ENCODE peak calls at places on chromosomes 2 and 18, in four cellular contexts. O, Z, N and S are unnamed samples.

GRCh38 chr2:230512955-230513748 is 97.2 kb downstream of the SP100 start:
- DNase-seq in Z (no peak), O (no peak), N (peak; percentile 59), S (no peak)

GRCh38 chr2:48126180-48126579 is 219.9 kb upstream of the FBXO11 start:
- DNase-seq in Z (no peak), N (no peak), O (no peak), S (no peak)

GRCh38 chr2:19138264-19138825 is 220.1 kb downstream of the OSR1 start:
- DNase-seq in O (no peak), Z (no peak), N (no peak), S (no peak)

GRCh38 chr2:43387092-43388062 is 161.0 kb upstream of the ZFP36L2 start:
- DNase-seq in O (no peak), Z (no peak), N (peak; percentile 76), S (no peak)

GRCh38 chr2:86747708-86748627 is 27.9 kb downstream of the RMND5A start:
- DNase-seq in O (no peak), N (peak; percentile 89), Z (no peak), S (no peak)

GRCh38 chr2:196274387-196274809 is 103.0 kb upstream of the STK17B start:
- DNase-seq in O (no peak), Z (no peak), N (no peak), S (no peak)

GRCh38 chr2:10993001-10993481 is 81.3 kb downstream of the KCNF1 start:
- DNase-seq in Z (no peak), N (no peak), O (no peak), S (no peak)

GRCh38 chr2:25323042-25323514 is 18.6 kb downstream of the DNMT3A start:
- DNase-seq in O (no peak), Z (peak; percentile 59), N (no peak), S (no peak)

GRCh38 chr2:129178356-129178755 is 801.1 kb upstream of the RAB6C start:
- DNase-seq in N (peak; percentile 91), O (no peak), Z (no peak), S (no peak)

GRCh38 chr18:904135-905090 is at the start of gene ADCYAP1:
- DNase-seq in N (no peak), Z (no peak), O (no peak), S (no peak)
- TF ChIP-seq CTCF in N (no peak), Z (no peak), O (no peak), S (no peak)

DNA sequence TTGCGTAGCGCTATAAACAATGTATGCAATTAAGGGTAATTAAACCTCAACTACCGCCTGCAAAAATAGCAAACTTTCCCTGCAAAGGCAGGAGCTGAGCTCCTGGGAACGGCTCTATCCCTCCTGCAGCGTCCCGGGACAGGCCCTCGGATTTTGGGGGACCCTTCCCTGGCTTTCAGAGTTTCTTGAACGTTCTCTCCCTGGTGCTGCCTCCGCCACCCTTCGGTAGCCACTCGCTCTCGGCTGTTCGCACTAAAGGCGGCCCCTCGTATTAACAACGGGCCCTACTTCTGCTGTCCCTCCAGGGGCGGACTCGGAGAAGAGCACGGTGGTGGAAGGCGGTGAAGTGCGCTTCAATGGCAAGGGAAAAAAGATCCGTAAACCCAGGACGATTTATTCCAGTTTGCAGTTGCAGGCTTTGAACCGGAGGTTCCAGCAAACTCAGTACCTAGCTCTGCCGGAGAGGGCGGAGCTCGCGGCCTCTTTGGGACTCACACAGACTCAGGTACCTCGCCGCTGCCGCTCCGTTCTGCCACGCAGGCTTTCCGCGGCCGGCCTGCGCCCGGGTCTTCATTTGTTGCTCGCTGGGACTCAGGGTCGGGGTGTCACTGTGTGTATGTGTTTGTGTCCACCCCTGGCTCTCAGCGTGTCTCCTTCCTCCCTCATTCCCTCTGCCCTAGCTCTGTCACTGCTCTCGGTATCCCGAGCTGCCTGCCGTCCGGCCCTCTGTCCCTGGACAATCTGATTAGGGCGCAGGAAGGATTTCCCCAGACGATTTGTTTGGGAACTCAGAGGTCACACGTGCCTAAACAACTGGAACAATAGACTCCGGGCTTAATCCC is 1.3 kb downstream of the DLX1 start:
- DNase-seq in Z (peak; percentile 54), O (peak; percentile 30), N (no peak), S (no peak)
- TF ChIP-seq CTCF in Z (peak; percentile 36), O (peak; percentile 56), N (peak; percentile 51), S (no peak)

GRCh38 chr2:238487134-238487533 is 60.4 kb downstream of the ASB1 start:
- DNase-seq in O (no peak), Z (no peak), N (no peak), S (no peak)
- TF ChIP-seq CTCF in O (no peak), Z (no peak), N (no peak), S (no peak)

GRCh38 chr18:68406761-68407160 is 308.1 kb downstream of the TMX3 start:
- DNase-seq in N (no peak), Z (no peak), O (no peak), S (no peak)
- TF ChIP-seq CTCF in N (no peak), Z (no peak), O (no peak), S (no peak)

GRCh38 chr2:197615033-197615652 is 60.2 kb downstream of the RFTN2 start:
- DNase-seq in Z (no peak), O (no peak), N (peak; percentile 95), S (no peak)
- TF ChIP-seq CTCF in Z (no peak), O (no peak), N (peak; percentile 81), S (no peak)

GRCh38 chr18:58526425-58527115 is 102.3 kb downstream of the ALPK2 start:
- DNase-seq in O (no peak), N (no peak), Z (no peak), S (no peak)
- TF ChIP-seq CTCF in O (no peak), N (no peak), Z (no peak), S (no peak)

DNA sequence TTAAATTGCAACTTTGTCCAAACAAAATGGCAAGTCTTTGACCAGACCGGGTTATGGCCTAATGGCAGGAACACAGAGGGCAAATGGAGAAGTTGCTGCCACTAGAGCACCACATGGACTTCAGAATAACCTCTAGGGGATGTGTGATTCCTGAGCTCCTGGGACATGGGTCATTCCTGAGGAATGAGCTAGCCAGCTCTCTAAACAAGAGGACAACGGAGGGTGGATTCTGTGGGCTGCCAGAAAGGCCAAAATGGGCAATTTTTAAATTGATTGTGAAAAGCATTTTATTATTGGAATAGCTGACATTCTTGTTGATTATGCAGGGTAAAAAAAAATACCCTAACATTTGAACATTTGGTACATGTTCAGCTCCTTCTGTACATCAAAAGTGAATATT is 109.8 kb upstream of the FZD5 start:
- DNase-seq in Z (no peak), N (peak; percentile 18), O (no peak), S (no peak)
- TF ChIP-seq CTCF in Z (no peak), N (no peak), O (no peak), S (no peak)

GRCh38 chr2:47043142-47043890 is 111.8 kb downstream of the STPG4 start:
- DNase-seq in O (no peak), Z (no peak), N (peak; percentile 93), S (no peak)
- TF ChIP-seq CTCF in O (no peak), Z (no peak), N (no peak), S (no peak)

DNA sequence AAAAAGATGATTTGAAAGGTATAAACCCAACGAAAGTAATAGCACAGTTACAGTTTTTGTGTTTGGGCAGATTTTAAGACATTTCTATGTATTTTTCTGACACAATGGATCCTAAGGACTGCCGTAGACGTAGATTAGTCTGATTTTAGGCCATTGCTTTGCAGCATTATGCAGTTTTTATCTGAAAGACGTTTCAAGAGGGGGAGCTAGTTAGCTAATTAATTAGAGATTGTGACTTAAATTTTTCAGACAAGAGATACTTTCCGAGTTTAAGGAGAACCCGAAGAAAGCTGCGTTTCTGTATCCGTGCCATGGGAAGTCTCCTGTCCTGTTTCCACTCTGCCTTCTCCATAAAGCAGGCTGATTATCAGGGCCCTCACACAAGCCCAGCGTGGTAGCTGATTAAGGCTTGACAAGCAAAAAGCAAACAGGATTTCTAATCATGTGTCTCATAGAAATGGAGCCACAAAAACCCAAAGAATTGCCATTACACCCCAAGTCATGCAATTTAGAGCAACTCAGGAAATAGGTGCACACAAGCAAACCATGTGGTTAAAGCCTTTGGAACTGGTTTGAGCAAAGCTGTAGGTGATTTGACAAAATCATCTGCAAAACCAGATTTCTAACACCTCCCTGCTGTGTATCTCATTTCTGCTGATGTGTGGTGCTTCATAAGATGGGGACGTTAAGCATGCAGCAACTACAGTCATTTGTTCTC is 808.1 kb downstream of the RNF144A start:
- DNase-seq in N (peak; percentile 43), Z (no peak), O (no peak), S (no peak)
- TF ChIP-seq CTCF in N (peak; percentile 1), Z (no peak), O (no peak), S (no peak)

GRCh38 chr18:68152770-68153169 is 562.1 kb downstream of the TMX3 start:
- DNase-seq in O (no peak), N (no peak), Z (no peak), S (no peak)
- TF ChIP-seq CTCF in O (no peak), N (no peak), Z (no peak), S (no peak)